ENCODE peak calls at places on chromosomes 7 and 10, in ten cellular contexts. One of them, this sample, is unnamed.

GRCh38 chr7:21497072-21497471 is 45.8 kb upstream of the DNAH11 start:
- DNase-seq in tibial nerve: no peak
- DNase-seq in COLO829: no peak
- DNase-seq in activated T-helper 1 cell treated with Interleukin-2 at 50 U/mL for 16 hours: no peak
- DNase-seq in foreskin keratinocyte: peak
- DNase-seq in iPS-NIHi11: no peak
- DNase-seq in kidney tubule cell: no peak
- DNase-seq in NB4: no peak
- DNase-seq in A549: no peak
- DNase-seq in HTR-8/SVneo: no peak
- DNase-seq in this sample: no peak

GRCh38 chr10:44968101-44968886 is 8.7 kb downstream of the RASSF4 start:
- DNase-seq in iPS-NIHi11: no peak
- DNase-seq in activated T-helper 1 cell treated with Interleukin-2 at 50 U/mL for 16 hours: no peak
- DNase-seq in tibial nerve: no peak
- DNase-seq in COLO829: no peak
- DNase-seq in A549: no peak
- DNase-seq in foreskin keratinocyte: no peak
- DNase-seq in HTR-8/SVneo: no peak
- DNase-seq in kidney tubule cell: no peak
- DNase-seq in NB4: peak
- DNase-seq in this sample: no peak

GRCh38 chr7:75599244-75599771 is 107.2 kb downstream of the SPDYE5 start:
- DNase-seq in tibial nerve: no peak
- DNase-seq in HTR-8/SVneo: no peak
- DNase-seq in COLO829: peak
- DNase-seq in NB4: no peak
- DNase-seq in activated T-helper 1 cell treated with Interleukin-2 at 50 U/mL for 16 hours: no peak
- DNase-seq in A549: no peak
- DNase-seq in iPS-NIHi11: peak
- DNase-seq in kidney tubule cell: no peak
- DNase-seq in foreskin keratinocyte: no peak
- DNase-seq in this sample: no peak

GRCh38 chr7:80635533-80635932 is 2.9 kb upstream of the CD36 start:
- DNase-seq in NB4: no peak
- DNase-seq in foreskin keratinocyte: no peak
- DNase-seq in A549: no peak
- DNase-seq in COLO829: no peak
- DNase-seq in iPS-NIHi11: no peak
- DNase-seq in activated T-helper 1 cell treated with Interleukin-2 at 50 U/mL for 16 hours: no peak
- DNase-seq in tibial nerve: no peak
- DNase-seq in kidney tubule cell: no peak
- DNase-seq in HTR-8/SVneo: no peak
- DNase-seq in this sample: no peak

GRCh38 chr10:17910144-17910789 is 41.5 kb upstream of the SLC39A12 start:
- DNase-seq in kidney tubule cell: peak
- DNase-seq in HTR-8/SVneo: peak
- DNase-seq in COLO829: peak
- DNase-seq in iPS-NIHi11: peak
- DNase-seq in tibial nerve: no peak
- DNase-seq in foreskin keratinocyte: peak
- DNase-seq in A549: peak
- DNase-seq in NB4: peak
- DNase-seq in activated T-helper 1 cell treated with Interleukin-2 at 50 U/mL for 16 hours: no peak
- DNase-seq in this sample: peak

GRCh38 chr7:119102294-119102693 is 877.8 kb downstream of the ANKRD7 start:
- DNase-seq in A549: no peak
- DNase-seq in iPS-NIHi11: no peak
- DNase-seq in COLO829: no peak
- DNase-seq in HTR-8/SVneo: no peak
- DNase-seq in kidney tubule cell: no peak
- DNase-seq in foreskin keratinocyte: no peak
- DNase-seq in NB4: no peak
- DNase-seq in activated T-helper 1 cell treated with Interleukin-2 at 50 U/mL for 16 hours: no peak
- DNase-seq in tibial nerve: no peak
- DNase-seq in this sample: no peak

GRCh38 chr10:52420656-52421055 is 106.6 kb downstream of the DKK1 start:
- DNase-seq in tibial nerve: no peak
- DNase-seq in foreskin keratinocyte: no peak
- DNase-seq in A549: peak
- DNase-seq in NB4: no peak
- DNase-seq in kidney tubule cell: no peak
- DNase-seq in activated T-helper 1 cell treated with Interleukin-2 at 50 U/mL for 16 hours: no peak
- DNase-seq in iPS-NIHi11: no peak
- DNase-seq in COLO829: no peak
- DNase-seq in HTR-8/SVneo: peak
- DNase-seq in this sample: no peak

GRCh38 chr7:98186452-98187137 is 24.6 kb upstream of the BHLHA15 start:
- DNase-seq in foreskin keratinocyte: peak
- DNase-seq in tibial nerve: no peak
- DNase-seq in activated T-helper 1 cell treated with Interleukin-2 at 50 U/mL for 16 hours: no peak
- DNase-seq in A549: no peak
- DNase-seq in COLO829: no peak
- DNase-seq in NB4: peak
- DNase-seq in HTR-8/SVneo: no peak
- DNase-seq in iPS-NIHi11: no peak
- DNase-seq in kidney tubule cell: peak
- DNase-seq in this sample: no peak

GRCh38 chr10:129901389-129902045 is 62.6 kb downstream of the EBF3 start:
- DNase-seq in iPS-NIHi11: no peak
- DNase-seq in NB4: no peak
- DNase-seq in HTR-8/SVneo: no peak
- DNase-seq in A549: no peak
- DNase-seq in kidney tubule cell: no peak
- DNase-seq in COLO829: no peak
- DNase-seq in foreskin keratinocyte: no peak
- DNase-seq in activated T-helper 1 cell treated with Interleukin-2 at 50 U/mL for 16 hours: no peak
- DNase-seq in tibial nerve: no peak
- DNase-seq in this sample: no peak

GRCh38 chr10:9012312-9012711 is 957.8 kb downstream of the GATA3 start:
- DNase-seq in COLO829: no peak
- DNase-seq in tibial nerve: no peak
- DNase-seq in A549: no peak
- DNase-seq in activated T-helper 1 cell treated with Interleukin-2 at 50 U/mL for 16 hours: no peak
- DNase-seq in HTR-8/SVneo: peak
- DNase-seq in foreskin keratinocyte: peak
- DNase-seq in NB4: no peak
- DNase-seq in kidney tubule cell: no peak
- DNase-seq in iPS-NIHi11: no peak
- DNase-seq in this sample: no peak

GRCh38 chr7:116912269-116912909 is 40.9 kb upstream of the ST7 start:
- DNase-seq in A549: no peak
- DNase-seq in HTR-8/SVneo: no peak
- DNase-seq in COLO829: no peak
- DNase-seq in kidney tubule cell: no peak
- DNase-seq in tibial nerve: no peak
- DNase-seq in NB4: no peak
- DNase-seq in iPS-NIHi11: no peak
- DNase-seq in activated T-helper 1 cell treated with Interleukin-2 at 50 U/mL for 16 hours: no peak
- DNase-seq in foreskin keratinocyte: no peak
- DNase-seq in this sample: no peak

GRCh38 chr7:88169717-88170320 is 50.0 kb downstream of the SRI start:
- DNase-seq in NB4: peak
- DNase-seq in kidney tubule cell: peak
- DNase-seq in foreskin keratinocyte: no peak
- DNase-seq in tibial nerve: no peak
- DNase-seq in HTR-8/SVneo: no peak
- DNase-seq in COLO829: peak
- DNase-seq in A549: peak
- DNase-seq in activated T-helper 1 cell treated with Interleukin-2 at 50 U/mL for 16 hours: no peak
- DNase-seq in iPS-NIHi11: no peak
- DNase-seq in this sample: no peak

GRCh38 chr7:103524042-103524907 is 78.3 kb upstream of the SLC26A5 start:
- DNase-seq in activated T-helper 1 cell treated with Interleukin-2 at 50 U/mL for 16 hours: no peak
- DNase-seq in COLO829: peak
- DNase-seq in tibial nerve: no peak
- DNase-seq in NB4: peak
- DNase-seq in foreskin keratinocyte: peak
- DNase-seq in A549: peak
- DNase-seq in iPS-NIHi11: peak
- DNase-seq in kidney tubule cell: peak
- DNase-seq in HTR-8/SVneo: peak
- DNase-seq in this sample: no peak

GRCh38 chr10:109902992-109903947 is 20.0 kb downstream of the XPNPEP1 start:
- DNase-seq in activated T-helper 1 cell treated with Interleukin-2 at 50 U/mL for 16 hours: no peak
- DNase-seq in iPS-NIHi11: no peak
- DNase-seq in tibial nerve: no peak
- DNase-seq in kidney tubule cell: peak
- DNase-seq in foreskin keratinocyte: no peak
- DNase-seq in COLO829: no peak
- DNase-seq in A549: no peak
- DNase-seq in NB4: peak
- DNase-seq in HTR-8/SVneo: peak
- DNase-seq in this sample: no peak